ENCODE peak calls at places on chromosomes 5 and 9, in ten cellular contexts. N, X, Z, C, U, W, O, I, P and A are unnamed samples.

GRCh38 chr5:71932131-71932635 is 175.1 kb upstream of the MAP1B start:
- DNase-seq in C (no peak), I (no peak), Z (peak), X (no peak), O (peak), U (peak), W (no peak), P (no peak), N (no peak), A (no peak)

GRCh38 chr5:50666261-50667078 is at the start of gene PARP8:
- DNase-seq in P (peak), Z (no peak), X (peak), O (no peak), W (peak), N (peak), U (peak), I (peak), C (peak), A (no peak)

GRCh38 chr5:134100283-134101011 is 14.0 kb upstream of the TCF7 start:
- DNase-seq in I (peak), U (no peak), N (peak), P (no peak), Z (no peak), C (peak), X (no peak), W (no peak), O (no peak), A (no peak)

GRCh38 chr9:109095321-109095720 is 24.4 kb downstream of the TMEM245 start:
- DNase-seq in C (peak), Z (no peak), X (no peak), P (no peak), N (no peak), I (no peak), O (no peak), W (no peak), U (no peak), A (no peak)

GRCh38 chr9:108103294-108103693 is 613.7 kb upstream of the KLF4 start:
- DNase-seq in N (no peak), O (no peak), U (no peak), C (peak), P (no peak), I (peak), W (no peak), Z (no peak), X (no peak), A (no peak)

GRCh38 chr5:103476776-103477175 is 85.8 kb downstream of the NUDT12 start:
- DNase-seq in I (no peak), W (no peak), U (no peak), C (no peak), Z (no peak), P (no peak), O (no peak), N (no peak), X (no peak), A (no peak)

GRCh38 chr5:88883566-88884434 is 816 bp upstream of the MEF2C start:
- DNase-seq in P (peak), W (peak), O (no peak), X (no peak), U (no peak), C (peak), I (peak), Z (peak), N (peak), A (peak)

GRCh38 chr9:93156475-93157008 is 22.5 kb upstream of the NINJ1 start:
- DNase-seq in U (no peak), N (no peak), X (no peak), O (no peak), P (no peak), I (no peak), W (no peak), Z (no peak), C (peak), A (no peak)

GRCh38 chr5:94433393-94434149 is 184.8 kb downstream of the KIAA0825 start:
- DNase-seq in N (no peak), X (peak), W (no peak), Z (peak), C (no peak), I (peak), U (no peak), O (no peak), P (no peak), A (no peak)

GRCh38 chr5:22604711-22605110 is 248.4 kb downstream of the CDH12 start:
- DNase-seq in O (no peak), P (no peak), U (no peak), Z (no peak), I (no peak), X (no peak), N (no peak), W (no peak), C (no peak), A (no peak)

GRCh38 chr5:54457094-54457531 is 1.6 kb downstream of the HSPB3 start:
- DNase-seq in O (no peak), N (no peak), W (no peak), U (peak), Z (no peak), P (peak), I (peak), X (no peak), C (no peak), A (peak)

GRCh38 chr5:105639068-105639467 is 2031.7 kb downstream of the EFNA5 start:
- DNase-seq in I (no peak), N (no peak), P (no peak), U (no peak), C (no peak), Z (no peak), W (peak), X (no peak), O (peak), A (peak)

GRCh38 chr9:136098844-136099243 is 3.8 kb upstream of the NACC2 start:
- DNase-seq in I (no peak), P (no peak), N (no peak), W (no peak), C (no peak), X (no peak), O (no peak), U (no peak), Z (no peak), A (no peak)

GRCh38 chr5:131944700-131945550 is 538 bp downstream of the MEIKIN start:
- DNase-seq in X (peak), I (no peak), C (no peak), Z (no peak), N (no peak), O (no peak), U (no peak), W (no peak), P (no peak), A (no peak)

GRCh38 chr5:132049559-132049958 is 10.9 kb upstream of the IL3 start:
- DNase-seq in O (no peak), I (no peak), W (no peak), U (no peak), P (no peak), X (no peak), N (peak), Z (no peak), C (no peak), A (no peak)

GRCh38 chr9:134332266-134332665 is 6.0 kb downstream of the RXRA start:
- DNase-seq in U (no peak), I (no peak), Z (no peak), W (no peak), P (no peak), X (no peak), C (no peak), N (no peak), O (no peak), A (no peak)

GRCh38 chr5:149853019-149853648 is 91.5 kb downstream of the PDE6A start:
- DNase-seq in P (peak), W (peak), C (peak), N (peak), O (no peak), I (peak), X (peak), Z (peak), U (peak), A (peak)

GRCh38 chr9:14212116-14212515 is 101.8 kb downstream of the NFIB start:
- DNase-seq in N (no peak), X (no peak), C (no peak), I (peak), W (no peak), P (no peak), U (no peak), O (no peak), Z (no peak), A (no peak)

GRCh38 chr9:87725900-87726709 is at the start of gene CTSL:
- DNase-seq in Z (peak), N (no peak), X (peak), P (peak), O (peak), W (peak), C (peak), U (peak), I (peak), A (peak)

GRCh38 chr5:39187873-39188731 is 31.3 kb downstream of the FYB1 start:
- DNase-seq in X (no peak), P (no peak), W (no peak), N (no peak), I (no peak), O (no peak), C (peak), U (no peak), Z (no peak), A (no peak)

GRCh38 chr5:138829341-138829740 is 45.8 kb downstream of the LRRTM2 start:
- DNase-seq in W (no peak), I (peak), O (no peak), N (no peak), U (no peak), C (no peak), P (no peak), Z (no peak), X (no peak), A (no peak)

GRCh38 chr5:75167345-75167744 is 69.3 kb downstream of the ANKRD31 start:
- DNase-seq in C (no peak), U (peak), X (no peak), O (no peak), N (no peak), I (peak), P (no peak), Z (peak), W (peak), A (peak)

GRCh38 chr9:97773723-97774122 is 76.6 kb upstream of the XPA start:
- DNase-seq in O (no peak), I (no peak), Z (no peak), W (no peak), U (no peak), N (no peak), P (peak), C (no peak), X (no peak), A (no peak)

GRCh38 chr5:683619-684481 is 9.3 kb downstream of the TPPP start:
- DNase-seq in P (peak), Z (no peak), U (no peak), C (no peak), I (no peak), N (no peak), X (no peak), W (no peak), O (no peak), A (no peak)

GRCh38 chr9:106120096-106120495 is 425.8 kb downstream of the TMEM38B start:
- DNase-seq in O (no peak), W (no peak), P (no peak), Z (no peak), I (no peak), X (no peak), U (no peak), C (no peak), N (no peak), A (no peak)

GRCh38 chr5:126988021-126988569 is 42.3 kb downstream of the MARCHF3 start:
- DNase-seq in U (no peak), Z (no peak), I (no peak), N (peak), P (no peak), W (no peak), C (peak), X (no peak), O (no peak), A (no peak)

GRCh38 chr5:174413520-174414314 is 310.7 kb upstream of the MSX2 start:
- DNase-seq in W (no peak), P (no peak), C (no peak), I (peak), O (no peak), Z (no peak), X (no peak), N (no peak), U (no peak), A (no peak)

GRCh38 chr9:91296354-91296753 is 65.4 kb downstream of the AUH start:
- DNase-seq in P (no peak), W (no peak), C (no peak), O (no peak), N (no peak), X (no peak), Z (no peak), I (no peak), U (no peak), A (no peak)